ENCODE peak calls at places on chromosomes 5 and 9, in nine cellular contexts. One of them, this sample, is unnamed. For H3K4me1, the result is how much of the 10 kb centered on the place peaks cover.

GRCh38 chr9:35566417-35566816 is 38.6 kb upstream of the TESK1 start:
- DNase-seq in left ventricle myocardium inferior: no peak
- DNase-seq in lower lobe of right lung: no peak
- DNase-seq in NT2/D1: no peak
- DNase-seq in right cardiac atrium: no peak
- DNase-seq in body of pancreas: no peak
- DNase-seq in OCI-LY7: no peak
- DNase-seq in A549: peak
- DNase-seq in GM23248: peak
- DNase-seq in this sample: no peak

GRCh38 chr5:91170266-91170665 is 212.9 kb downstream of the ARRDC3 start:
- DNase-seq in left ventricle myocardium inferior: no peak
- DNase-seq in lower lobe of right lung: no peak
- DNase-seq in NT2/D1: no peak
- DNase-seq in right cardiac atrium: no peak
- DNase-seq in body of pancreas: no peak
- DNase-seq in OCI-LY7: no peak
- DNase-seq in A549: no peak
- DNase-seq in GM23248: peak
- DNase-seq in this sample: no peak

GRCh38 chr9:29209748-29210276 is 1636.5 kb upstream of the C9orf72 start:
- DNase-seq in left ventricle myocardium inferior: no peak
- DNase-seq in lower lobe of right lung: no peak
- DNase-seq in NT2/D1: no peak
- DNase-seq in right cardiac atrium: no peak
- DNase-seq in body of pancreas: no peak
- DNase-seq in OCI-LY7: no peak
- DNase-seq in A549: no peak
- DNase-seq in GM23248: no peak
- DNase-seq in this sample: no peak

GRCh38 chr9:118321823-118322222 is 617.6 kb downstream of the TLR4 start:
- DNase-seq in left ventricle myocardium inferior: no peak
- DNase-seq in lower lobe of right lung: no peak
- DNase-seq in NT2/D1: no peak
- DNase-seq in right cardiac atrium: no peak
- DNase-seq in body of pancreas: no peak
- DNase-seq in OCI-LY7: no peak
- DNase-seq in A549: no peak
- DNase-seq in GM23248: no peak
- DNase-seq in this sample: no peak

GRCh38 chr9:127734247-127734746 is 797 bp downstream of the TOR2A start:
- DNase-seq in left ventricle myocardium inferior: no peak
- DNase-seq in lower lobe of right lung: no peak
- DNase-seq in NT2/D1: no peak
- DNase-seq in right cardiac atrium: peak
- DNase-seq in body of pancreas: no peak
- DNase-seq in OCI-LY7: no peak
- DNase-seq in A549: no peak
- DNase-seq in GM23248: no peak
- DNase-seq in this sample: no peak

GRCh38 chr5:176350416-176350815 is 11.1 kb downstream of the KIAA1191 start:
- DNase-seq in left ventricle myocardium inferior: no peak
- DNase-seq in lower lobe of right lung: peak
- DNase-seq in NT2/D1: no peak
- DNase-seq in right cardiac atrium: no peak
- DNase-seq in body of pancreas: no peak
- DNase-seq in OCI-LY7: no peak
- DNase-seq in A549: no peak
- DNase-seq in GM23248: no peak
- DNase-seq in this sample: no peak

GRCh38 chr9:113999256-114000062 is 78.6 kb downstream of the AMBP start:
- DNase-seq in left ventricle myocardium inferior: no peak
- DNase-seq in lower lobe of right lung: no peak
- DNase-seq in NT2/D1: no peak
- DNase-seq in right cardiac atrium: no peak
- DNase-seq in body of pancreas: peak
- DNase-seq in OCI-LY7: no peak
- DNase-seq in A549: no peak
- DNase-seq in GM23248: peak
- DNase-seq in this sample: no peak

GRCh38 chr9:114389612-114390368 is 2.0 kb upstream of the AKNA start:
- DNase-seq in left ventricle myocardium inferior: no peak
- DNase-seq in lower lobe of right lung: no peak
- DNase-seq in NT2/D1: no peak
- DNase-seq in right cardiac atrium: no peak
- DNase-seq in body of pancreas: no peak
- DNase-seq in OCI-LY7: peak
- DNase-seq in A549: no peak
- DNase-seq in GM23248: no peak
- DNase-seq in this sample: no peak

GRCh38 chr9:113349434-113350337 is at the start of gene BSPRY:
- DNase-seq in left ventricle myocardium inferior: no peak
- DNase-seq in lower lobe of right lung: peak
- DNase-seq in NT2/D1: no peak
- DNase-seq in right cardiac atrium: peak
- DNase-seq in body of pancreas: peak
- DNase-seq in OCI-LY7: peak
- DNase-seq in A549: no peak
- DNase-seq in GM23248: peak
- DNase-seq in this sample: no peak

GRCh38 chr9:87682618-87683017 is 43.3 kb upstream of the CTSL start:
- DNase-seq in left ventricle myocardium inferior: no peak
- DNase-seq in lower lobe of right lung: no peak
- DNase-seq in NT2/D1: no peak
- DNase-seq in right cardiac atrium: no peak
- DNase-seq in body of pancreas: peak
- DNase-seq in OCI-LY7: no peak
- DNase-seq in A549: no peak
- DNase-seq in GM23248: no peak
- DNase-seq in this sample: no peak

GRCh38 chr5:88719434-88719833 is 163.6 kb downstream of the MEF2C start:
- DNase-seq in left ventricle myocardium inferior: no peak
- DNase-seq in lower lobe of right lung: no peak
- DNase-seq in NT2/D1: no peak
- DNase-seq in right cardiac atrium: no peak
- DNase-seq in body of pancreas: no peak
- DNase-seq in OCI-LY7: no peak
- DNase-seq in A549: no peak
- DNase-seq in GM23248: no peak
- DNase-seq in this sample: no peak

GRCh38 chr9:13113201-13113600 is 166.3 kb downstream of the MPDZ start:
- DNase-seq in left ventricle myocardium inferior: no peak
- DNase-seq in lower lobe of right lung: no peak
- DNase-seq in NT2/D1: no peak
- DNase-seq in right cardiac atrium: no peak
- DNase-seq in body of pancreas: no peak
- DNase-seq in OCI-LY7: no peak
- DNase-seq in A549: no peak
- DNase-seq in GM23248: peak
- DNase-seq in this sample: no peak

GRCh38 chr9:129138476-129139232 is 27.4 kb downstream of the PTPA start:
- DNase-seq in left ventricle myocardium inferior: peak
- DNase-seq in lower lobe of right lung: no peak
- DNase-seq in NT2/D1: no peak
- DNase-seq in right cardiac atrium: peak
- DNase-seq in body of pancreas: peak
- DNase-seq in OCI-LY7: peak
- DNase-seq in A549: no peak
- DNase-seq in GM23248: peak
- DNase-seq in this sample: no peak

GRCh38 chr5:176732736-176733585 is 77.4 kb upstream of the UNC5A start:
- DNase-seq in left ventricle myocardium inferior: no peak
- DNase-seq in lower lobe of right lung: peak
- DNase-seq in NT2/D1: no peak
- DNase-seq in right cardiac atrium: no peak
- DNase-seq in body of pancreas: peak
- DNase-seq in OCI-LY7: no peak
- DNase-seq in A549: no peak
- DNase-seq in GM23248: no peak
- DNase-seq in this sample: no peak

GRCh38 chr9:120875643-120875953 is 1.4 kb downstream of the PHF19 start:
- DNase-seq in left ventricle myocardium inferior: no peak
- DNase-seq in lower lobe of right lung: no peak
- DNase-seq in NT2/D1: no peak
- DNase-seq in right cardiac atrium: no peak
- DNase-seq in body of pancreas: no peak
- DNase-seq in OCI-LY7: peak
- DNase-seq in A549: no peak
- DNase-seq in GM23248: no peak
- DNase-seq in this sample: no peak

GRCh38 chr5:95285406-95285761 is 490 bp upstream of the MCTP1 start:
- DNase-seq in left ventricle myocardium inferior: no peak
- DNase-seq in lower lobe of right lung: no peak
- DNase-seq in NT2/D1: no peak
- DNase-seq in right cardiac atrium: no peak
- DNase-seq in body of pancreas: no peak
- DNase-seq in OCI-LY7: no peak
- DNase-seq in A549: no peak
- DNase-seq in GM23248: no peak
- DNase-seq in this sample: no peak

GRCh38 chr5:98927988-98928801 is 612 bp downstream of the CHD1 start:
- DNase-seq in left ventricle myocardium inferior: peak
- DNase-seq in lower lobe of right lung: peak
- DNase-seq in NT2/D1: no peak
- DNase-seq in right cardiac atrium: peak
- DNase-seq in body of pancreas: peak
- DNase-seq in OCI-LY7: peak
- DNase-seq in A549: peak
- DNase-seq in GM23248: peak
- DNase-seq in this sample: no peak

GRCh38 chr9:89635816-89636215 is 31.0 kb downstream of the GADD45G start:
- DNase-seq in left ventricle myocardium inferior: no peak
- DNase-seq in lower lobe of right lung: no peak
- DNase-seq in NT2/D1: no peak
- DNase-seq in right cardiac atrium: no peak
- DNase-seq in body of pancreas: peak
- DNase-seq in OCI-LY7: no peak
- DNase-seq in A549: no peak
- DNase-seq in GM23248: no peak
- DNase-seq in this sample: no peak

GRCh38 chr5:54460181-54460919 is 4.9 kb downstream of the HSPB3 start:
- DNase-seq in left ventricle myocardium inferior: no peak
- DNase-seq in lower lobe of right lung: no peak
- DNase-seq in NT2/D1: no peak
- DNase-seq in right cardiac atrium: no peak
- DNase-seq in body of pancreas: no peak
- DNase-seq in OCI-LY7: no peak
- DNase-seq in A549: peak
- DNase-seq in GM23248: peak
- DNase-seq in this sample: no peak

GRCh38 chr9:135715056-135715595 is 13.1 kb downstream of the KCNT1 start:
- DNase-seq in left ventricle myocardium inferior: no peak
- DNase-seq in lower lobe of right lung: no peak
- DNase-seq in NT2/D1: no peak
- DNase-seq in right cardiac atrium: no peak
- DNase-seq in body of pancreas: no peak
- DNase-seq in OCI-LY7: no peak
- DNase-seq in A549: no peak
- DNase-seq in GM23248: no peak
- DNase-seq in this sample: no peak

DNA sequence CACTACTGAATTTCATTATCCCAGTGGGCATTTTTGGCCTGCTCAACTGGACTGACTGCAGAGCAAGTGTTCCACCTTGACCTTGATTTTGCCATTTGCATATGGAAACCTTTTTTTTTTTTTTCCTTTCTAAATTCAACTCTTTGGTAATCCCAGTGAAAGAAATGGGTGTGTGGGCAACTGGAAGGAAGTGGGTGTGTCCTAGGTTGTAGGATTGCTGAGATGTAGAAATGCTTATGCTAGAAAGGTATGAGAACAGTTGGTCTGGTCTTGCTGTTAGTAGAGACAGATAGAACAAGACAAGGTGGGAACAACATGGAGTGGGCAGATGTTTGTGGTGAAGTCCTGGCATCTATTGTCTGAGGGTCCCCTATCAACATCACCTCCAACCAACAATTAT is 7.9 kb upstream of the IL12B start:
- DNase-seq in left ventricle myocardium inferior: no peak
- DNase-seq in lower lobe of right lung: no peak
- DNase-seq in NT2/D1: no peak
- DNase-seq in right cardiac atrium: no peak
- DNase-seq in body of pancreas: no peak
- DNase-seq in OCI-LY7: no peak
- DNase-seq in A549: no peak
- DNase-seq in GM23248: no peak
- DNase-seq in this sample: no peak
- H3K4me1 ChIP-seq in left ventricle myocardium inferior: under half
- H3K4me1 ChIP-seq in lower lobe of right lung: under half
- H3K4me1 ChIP-seq in NT2/D1: under half
- H3K4me1 ChIP-seq in right cardiac atrium: under half
- H3K4me1 ChIP-seq in body of pancreas: under half
- H3K4me1 ChIP-seq in OCI-LY7: under half
- H3K4me1 ChIP-seq in A549: under half
- H3K4me1 ChIP-seq in GM23248: under half
- H3K4me1 ChIP-seq in this sample: under half

GRCh38 chr5:149405550-149406202 is 26.6 kb upstream of the IL17B start:
- DNase-seq in left ventricle myocardium inferior: no peak
- DNase-seq in lower lobe of right lung: no peak
- DNase-seq in NT2/D1: no peak
- DNase-seq in right cardiac atrium: peak
- DNase-seq in body of pancreas: no peak
- DNase-seq in OCI-LY7: no peak
- DNase-seq in A549: no peak
- DNase-seq in GM23248: peak
- DNase-seq in this sample: no peak
- H3K4me1 ChIP-seq in left ventricle myocardium inferior: under half
- H3K4me1 ChIP-seq in lower lobe of right lung: under half
- H3K4me1 ChIP-seq in NT2/D1: under half
- H3K4me1 ChIP-seq in right cardiac atrium: under half
- H3K4me1 ChIP-seq in body of pancreas: under half
- H3K4me1 ChIP-seq in OCI-LY7: under half
- H3K4me1 ChIP-seq in A549: under half
- H3K4me1 ChIP-seq in GM23248: half or more
- H3K4me1 ChIP-seq in this sample: under half

GRCh38 chr5:14217587-14217986 is 74.4 kb downstream of the TRIO start:
- DNase-seq in left ventricle myocardium inferior: peak
- DNase-seq in lower lobe of right lung: no peak
- DNase-seq in NT2/D1: no peak
- DNase-seq in right cardiac atrium: no peak
- DNase-seq in body of pancreas: no peak
- DNase-seq in OCI-LY7: no peak
- DNase-seq in A549: no peak
- DNase-seq in GM23248: no peak
- DNase-seq in this sample: no peak
- H3K4me1 ChIP-seq in left ventricle myocardium inferior: half or more
- H3K4me1 ChIP-seq in lower lobe of right lung: half or more
- H3K4me1 ChIP-seq in NT2/D1: under half
- H3K4me1 ChIP-seq in right cardiac atrium: under half
- H3K4me1 ChIP-seq in body of pancreas: under half
- H3K4me1 ChIP-seq in OCI-LY7: half or more
- H3K4me1 ChIP-seq in A549: half or more
- H3K4me1 ChIP-seq in GM23248: half or more
- H3K4me1 ChIP-seq in this sample: half or more

DNA sequence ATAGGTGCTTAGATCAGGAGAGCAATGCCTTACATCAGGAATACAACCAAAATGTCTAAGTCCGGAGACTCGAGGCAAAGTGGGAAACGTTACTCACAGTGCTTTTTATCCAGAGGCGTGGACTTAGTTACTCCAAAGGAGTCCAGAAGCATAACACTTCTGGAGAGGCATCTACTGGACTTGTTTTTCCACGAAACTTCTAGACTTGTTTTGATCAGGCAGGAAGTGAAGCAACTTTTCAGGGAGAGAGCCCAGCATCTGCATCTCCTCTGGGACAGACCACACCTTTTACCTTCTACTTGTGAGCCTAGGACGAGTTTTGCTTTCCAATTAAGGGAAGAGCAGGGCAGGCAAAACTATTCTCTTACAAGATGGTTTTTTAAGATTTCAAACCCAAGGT is 1.2 kb upstream of the TJP2 start:
- DNase-seq in left ventricle myocardium inferior: no peak
- DNase-seq in lower lobe of right lung: no peak
- DNase-seq in NT2/D1: no peak
- DNase-seq in right cardiac atrium: no peak
- DNase-seq in body of pancreas: no peak
- DNase-seq in OCI-LY7: no peak
- DNase-seq in A549: no peak
- DNase-seq in GM23248: no peak
- DNase-seq in this sample: no peak
- H3K4me1 ChIP-seq in left ventricle myocardium inferior: half or more
- H3K4me1 ChIP-seq in lower lobe of right lung: half or more
- H3K4me1 ChIP-seq in NT2/D1: under half
- H3K4me1 ChIP-seq in right cardiac atrium: under half
- H3K4me1 ChIP-seq in body of pancreas: half or more
- H3K4me1 ChIP-seq in OCI-LY7: under half
- H3K4me1 ChIP-seq in A549: under half
- H3K4me1 ChIP-seq in GM23248: under half
- H3K4me1 ChIP-seq in this sample: under half

This sample was measured in GM12878.